ENCODE peak calls at places on chromosome 5, in five cellular contexts. S is NB4, A is heart right ventricle, Z is colonic mucosa, E is adrenal gland. C is an unnamed sample.

GRCh38 chr5:180080670-180081280 is 9.2 kb upstream of the RNF130 start:
- DNase-seq in Z (no peak), A (no peak), E (no peak), S (no peak), C (no peak)

GRCh38 chr5:172010278-172010677 is 3.8 kb upstream of the FBXW11 start:
- DNase-seq in A (no peak), Z (no peak), E (no peak), S (peak; percentile 46), C (no peak)

GRCh38 chr5:27928060-27928459 is 889.7 kb upstream of the CDH9 start:
- DNase-seq in Z (no peak), A (no peak), E (no peak), S (no peak), C (no peak)

GRCh38 chr5:119187776-119188529 is 117.1 kb downstream of the DMXL1 start:
- DNase-seq in A (no peak), E (no peak), Z (no peak), S (no peak), C (no peak)

GRCh38 chr5:148805323-148806290 is 20.8 kb upstream of the ADRB2 start:
- DNase-seq in A (peak; percentile 51), E (peak; percentile 18), Z (no peak), S (peak; percentile 98), C (no peak)

GRCh38 chr5:80198920-80199319 is 56.9 kb downstream of the SERINC5 start:
- DNase-seq in S (no peak), A (no peak), E (no peak), Z (no peak), C (no peak)

GRCh38 chr5:114391321-114391720 is 29.5 kb downstream of the KCNN2 start:
- DNase-seq in A (no peak), Z (no peak), S (no peak), E (no peak), C (no peak)

GRCh38 chr5:176151286-176151685 is 86.9 kb upstream of the SIMC1 start:
- DNase-seq in Z (no peak), E (no peak), S (no peak), A (no peak), C (no peak)

GRCh38 chr5:108983456-108984092 is 235.9 kb downstream of the FER start:
- DNase-seq in S (no peak), Z (no peak), A (no peak), E (no peak), C (no peak)

GRCh38 chr5:126398791-126399190 is 24.4 kb upstream of the GRAMD2B start:
- DNase-seq in A (no peak), E (no peak), Z (no peak), S (no peak), C (no peak)

GRCh38 chr5:38576442-38576841 is 20.0 kb upstream of the LIFR start:
- DNase-seq in Z (no peak), S (no peak), E (no peak), A (no peak), C (no peak)

GRCh38 chr5:142958933-142959682 is 188.9 kb downstream of the ARHGAP26 start:
- DNase-seq in Z (no peak), S (peak; percentile 29), E (no peak), A (no peak), C (no peak)

GRCh38 chr5:135185461-135186075 is 151.5 kb upstream of the PITX1 start:
- DNase-seq in E (no peak), A (no peak), Z (peak; percentile 48), S (no peak), C (no peak)

GRCh38 chr5:143401253-143401845 is 2.1 kb downstream of the NR3C1 start:
- DNase-seq in E (no peak), S (no peak), Z (no peak), A (no peak), C (no peak)

GRCh38 chr5:137376127-137376526 is 123.0 kb downstream of the SPOCK1 start:
- DNase-seq in S (no peak), Z (no peak), A (peak; percentile 59), E (no peak), C (no peak)

GRCh38 chr5:95892784-95893354 is 68.8 kb downstream of the ELL2 start:
- DNase-seq in Z (peak; percentile 55), A (no peak), E (no peak), S (peak; percentile 55), C (no peak)

GRCh38 chr5:127930311-127930710 is 153.3 kb upstream of the SLC12A2 start:
- DNase-seq in Z (no peak), S (no peak), E (no peak), A (no peak), C (no peak)

GRCh38 chr5:68994645-68995044 is 99.2 kb upstream of the SLC30A5 start:
- DNase-seq in Z (no peak), A (no peak), E (no peak), S (no peak), C (no peak)

GRCh38 chr5:151183451-151184245 is 26.1 kb upstream of the ANXA6 start:
- DNase-seq in S (no peak), E (no peak), A (no peak), Z (no peak), C (no peak)

GRCh38 chr5:102916114-102916513 is 161.0 kb downstream of the PAM start:
- DNase-seq in A (no peak), S (no peak), E (no peak), Z (no peak), C (no peak)

GRCh38 chr5:1181451-1182359 is 19.7 kb upstream of the SLC6A19 start:
- DNase-seq in E (peak; percentile 48), A (no peak), Z (peak; percentile 63), S (no peak), C (no peak)

GRCh38 chr5:90962481-90962880 is 403.9 kb downstream of the ADGRV1 start:
- DNase-seq in Z (no peak), S (no peak), A (no peak), E (no peak), C (no peak)

GRCh38 chr5:74360535-74361210 is 279.9 kb downstream of the ENC1 start:
- DNase-seq in Z (no peak), S (no peak), A (no peak), E (no peak), C (peak; percentile 34)

GRCh38 chr5:115262066-115262404 is 642 bp downstream of the PGGT1B start:
- DNase-seq in A (no peak), E (no peak), S (peak; percentile 64), Z (peak; percentile 29), C (no peak)

GRCh38 chr5:28543699-28544098 is 1505.3 kb upstream of the CDH9 start:
- DNase-seq in E (no peak), A (no peak), Z (no peak), S (no peak), C (no peak)

GRCh38 chr5:145991044-145991575 is 54.7 kb downstream of the SH3RF2 start:
- DNase-seq in Z (no peak), A (no peak), E (no peak), S (no peak), C (no peak)

GRCh38 chr5:989961-990530 is 18.6 kb upstream of the NKD2 start:
- DNase-seq in A (peak; percentile 73), E (peak; percentile 60), Z (peak; percentile 59), S (peak; percentile 66), C (peak; percentile 81)

GRCh38 chr5:39892708-39893107 is 467.9 kb upstream of the DAB2 start:
- DNase-seq in Z (no peak), E (no peak), S (no peak), A (no peak), C (no peak)

GRCh38 chr5:1734271-1734907 is 65.2 kb downstream of the MRPL36 start:
- DNase-seq in A (no peak), Z (peak; percentile 11), E (peak; percentile 8), S (no peak), C (peak; percentile 81)

GRCh38 chr5:172187118-172188032 is 649 bp downstream of the STK10 start:
- DNase-seq in E (peak; percentile 58), A (peak; percentile 65), Z (peak; percentile 83), S (peak; percentile 84), C (no peak)

GRCh38 chr5:150126199-150126920 is 29.3 kb downstream of the PDGFRB start:
- DNase-seq in E (no peak), Z (no peak), S (no peak), A (no peak), C (no peak)

GRCh38 chr5:35230043-35230611 is at the start of gene PRLR:
- DNase-seq in Z (peak; percentile 72), E (peak; percentile 57), A (peak; percentile 23), S (peak; percentile 17), C (no peak)
- TF ChIP-seq CTCF in Z (no peak), E (no peak), A (no peak), S (no peak), C (no peak)

DNA sequence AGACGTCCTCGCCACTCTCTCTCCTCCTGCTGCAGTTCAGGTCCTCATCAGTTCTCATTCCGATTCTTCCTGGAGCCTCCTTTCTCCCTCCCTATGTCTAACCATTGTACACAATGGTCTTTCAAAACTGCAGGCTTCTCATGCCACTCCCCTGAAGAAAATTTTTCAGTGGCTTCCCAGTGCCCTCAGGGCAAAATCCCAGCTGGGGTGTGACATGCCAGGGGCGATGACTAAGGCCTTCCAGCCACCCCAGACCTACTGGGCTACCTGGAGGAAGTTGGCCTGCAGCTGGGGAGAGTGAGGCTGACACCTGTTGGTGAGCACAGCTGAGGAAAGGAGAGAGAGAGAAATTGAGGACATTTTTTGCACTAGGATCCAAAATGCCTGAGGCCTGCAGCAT is 65.2 kb downstream of the SREK1 start:
- DNase-seq in E (no peak), S (no peak), Z (no peak), A (no peak), C (no peak)
- TF ChIP-seq CTCF in E (no peak), S (no peak), Z (no peak), A (no peak), C (no peak)

GRCh38 chr5:178204205-178205009 is at the start of gene HNRNPAB:
- DNase-seq in Z (peak; percentile 96), S (peak; percentile 96), A (peak; percentile 92), E (peak; percentile 95), C (peak; percentile 98)
- TF ChIP-seq CTCF in Z (no peak), S (no peak), A (no peak), E (no peak), C (no peak)

GRCh38 chr5:61357745-61358144 is 25.7 kb downstream of the ZSWIM6 start:
- DNase-seq in Z (no peak), S (peak; percentile 38), E (no peak), A (no peak), C (no peak)
- TF ChIP-seq CTCF in Z (peak; percentile 22), S (peak; percentile 34), E (no peak), A (peak; percentile 11), C (peak; percentile 42)

GRCh38 chr5:41433552-41434181 is 76.7 kb downstream of the PLCXD3 start:
- DNase-seq in A (no peak), Z (no peak), E (no peak), S (peak; percentile 12), C (no peak)
- TF ChIP-seq CTCF in A (peak; percentile 12), Z (peak; percentile 23), E (peak; percentile 27), S (peak; percentile 68), C (peak; percentile 28)

DNA sequence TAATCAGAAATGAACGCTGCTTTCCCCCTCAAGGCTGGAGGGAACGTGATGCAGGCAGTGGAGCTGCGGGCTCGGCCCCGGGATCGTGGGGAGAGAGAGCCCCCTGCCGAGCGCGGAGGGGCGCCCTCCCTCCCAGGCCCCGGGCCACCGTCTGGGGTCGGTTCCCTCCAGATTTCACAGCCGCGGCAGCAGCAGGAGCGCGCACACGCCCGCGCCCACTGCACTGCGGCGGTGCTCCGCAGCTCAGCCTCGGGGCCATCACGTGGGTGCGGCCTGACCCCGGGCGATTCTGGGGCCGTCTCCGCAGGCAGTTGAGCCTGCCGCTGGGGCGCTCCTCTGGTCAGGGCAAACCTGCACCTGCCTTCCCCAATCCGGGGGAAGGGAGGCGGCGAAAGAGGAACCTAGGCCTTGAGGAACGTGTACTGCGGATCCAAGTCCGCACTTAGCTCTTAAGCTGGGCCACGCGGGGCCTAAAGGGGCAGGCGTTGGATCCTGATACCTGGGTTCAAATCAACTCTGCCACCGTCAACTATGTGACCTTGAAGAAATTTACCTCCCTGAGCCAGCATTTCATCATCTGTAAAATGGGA is 9.4 kb upstream of the DELE1 start:
- DNase-seq in E (peak; percentile 47), A (peak; percentile 45), S (peak; percentile 69), Z (peak; percentile 60), C (no peak)
- TF ChIP-seq CTCF in E (no peak), A (peak; percentile 48), S (no peak), Z (no peak), C (peak; percentile 32)

GRCh38 chr5:159682623-159683022 is 233.7 kb upstream of the ADRA1B start:
- DNase-seq in E (no peak), Z (no peak), A (no peak), S (peak; percentile 34), C (no peak)
- TF ChIP-seq CTCF in E (no peak), Z (no peak), A (no peak), S (no peak), C (no peak)

C was measured in osteocyte.